ENCODE peak calls at places on chromosome 4, in eight cellular contexts. One of them, this sample, is unnamed.

GRCh38 chr4:16745009-16745408 is 153.4 kb downstream of the LDB2 start:
- DNase-seq in activated CD4-positive, alpha-beta T cell treated with anti-CD3 and anti-CD28 coated beads, Interleukin-2, amount 50 U/mL, for 4 hours: no peak
- DNase-seq in HS-5: peak; percentile 30
- DNase-seq in stimulated activated naive B cell treated with anti-CD40 and anti-IgM and Interleukin-4, amounts not matched to agents 10 μg/mL and 1 μg/mL and 100 μg/mL, for 72 hours: no peak
- DNase-seq in heart right ventricle: no peak
- DNase-seq in AG09319: peak; percentile 64
- DNase-seq in hypothalamus: no peak
- DNase-seq in A172: no peak
- DNase-seq in this sample: no peak

GRCh38 chr4:141074098-141074878 is 59.0 kb downstream of the RNF150 start:
- DNase-seq in activated CD4-positive, alpha-beta T cell treated with anti-CD3 and anti-CD28 coated beads, Interleukin-2, amount 50 U/mL, for 4 hours: no peak
- DNase-seq in HS-5: no peak
- DNase-seq in stimulated activated naive B cell treated with anti-CD40 and anti-IgM and Interleukin-4, amounts not matched to agents 10 μg/mL and 1 μg/mL and 100 μg/mL, for 72 hours: no peak
- DNase-seq in heart right ventricle: no peak
- DNase-seq in AG09319: peak; percentile 12
- DNase-seq in hypothalamus: no peak
- DNase-seq in A172: no peak
- DNase-seq in this sample: no peak

GRCh38 chr4:2266181-2266580 is 4.3 kb upstream of the MXD4 start:
- DNase-seq in activated CD4-positive, alpha-beta T cell treated with anti-CD3 and anti-CD28 coated beads, Interleukin-2, amount 50 U/mL, for 4 hours: no peak
- DNase-seq in HS-5: no peak
- DNase-seq in stimulated activated naive B cell treated with anti-CD40 and anti-IgM and Interleukin-4, amounts not matched to agents 10 μg/mL and 1 μg/mL and 100 μg/mL, for 72 hours: no peak
- DNase-seq in heart right ventricle: peak; percentile 80
- DNase-seq in AG09319: peak; percentile 32
- DNase-seq in hypothalamus: no peak
- DNase-seq in A172: no peak
- DNase-seq in this sample: no peak

GRCh38 chr4:165970703-165971420 is 97.8 kb downstream of the TLL1 start:
- DNase-seq in activated CD4-positive, alpha-beta T cell treated with anti-CD3 and anti-CD28 coated beads, Interleukin-2, amount 50 U/mL, for 4 hours: no peak
- DNase-seq in HS-5: no peak
- DNase-seq in stimulated activated naive B cell treated with anti-CD40 and anti-IgM and Interleukin-4, amounts not matched to agents 10 μg/mL and 1 μg/mL and 100 μg/mL, for 72 hours: no peak
- DNase-seq in heart right ventricle: no peak
- DNase-seq in AG09319: no peak
- DNase-seq in hypothalamus: no peak
- DNase-seq in A172: no peak
- DNase-seq in this sample: no peak

GRCh38 chr4:119041951-119042560 is 93.6 kb upstream of the MYOZ2 start:
- DNase-seq in activated CD4-positive, alpha-beta T cell treated with anti-CD3 and anti-CD28 coated beads, Interleukin-2, amount 50 U/mL, for 4 hours: peak; percentile 34
- DNase-seq in HS-5: peak; percentile 48
- DNase-seq in stimulated activated naive B cell treated with anti-CD40 and anti-IgM and Interleukin-4, amounts not matched to agents 10 μg/mL and 1 μg/mL and 100 μg/mL, for 72 hours: peak; percentile 24
- DNase-seq in heart right ventricle: no peak
- DNase-seq in AG09319: no peak
- DNase-seq in hypothalamus: peak; percentile 2
- DNase-seq in A172: peak; percentile 65
- DNase-seq in this sample: peak; percentile 31

GRCh38 chr4:176910646-176911045 is 117.9 kb upstream of the VEGFC start:
- DNase-seq in activated CD4-positive, alpha-beta T cell treated with anti-CD3 and anti-CD28 coated beads, Interleukin-2, amount 50 U/mL, for 4 hours: no peak
- DNase-seq in HS-5: no peak
- DNase-seq in stimulated activated naive B cell treated with anti-CD40 and anti-IgM and Interleukin-4, amounts not matched to agents 10 μg/mL and 1 μg/mL and 100 μg/mL, for 72 hours: no peak
- DNase-seq in heart right ventricle: no peak
- DNase-seq in AG09319: no peak
- DNase-seq in hypothalamus: no peak
- DNase-seq in A172: no peak
- DNase-seq in this sample: no peak

GRCh38 chr4:44186850-44187246 is 261.8 kb downstream of the KCTD8 start:
- DNase-seq in activated CD4-positive, alpha-beta T cell treated with anti-CD3 and anti-CD28 coated beads, Interleukin-2, amount 50 U/mL, for 4 hours: no peak
- DNase-seq in HS-5: no peak
- DNase-seq in stimulated activated naive B cell treated with anti-CD40 and anti-IgM and Interleukin-4, amounts not matched to agents 10 μg/mL and 1 μg/mL and 100 μg/mL, for 72 hours: no peak
- DNase-seq in heart right ventricle: no peak
- DNase-seq in AG09319: no peak
- DNase-seq in hypothalamus: no peak
- DNase-seq in A172: peak; percentile 29
- DNase-seq in this sample: no peak

GRCh38 chr4:139560396-139561084 is 4.5 kb upstream of the SETD7 start:
- DNase-seq in activated CD4-positive, alpha-beta T cell treated with anti-CD3 and anti-CD28 coated beads, Interleukin-2, amount 50 U/mL, for 4 hours: no peak
- DNase-seq in HS-5: no peak
- DNase-seq in stimulated activated naive B cell treated with anti-CD40 and anti-IgM and Interleukin-4, amounts not matched to agents 10 μg/mL and 1 μg/mL and 100 μg/mL, for 72 hours: no peak
- DNase-seq in heart right ventricle: no peak
- DNase-seq in AG09319: no peak
- DNase-seq in hypothalamus: no peak
- DNase-seq in A172: no peak
- DNase-seq in this sample: no peak

GRCh38 chr4:83320548-83320947 is 14.1 kb downstream of the HPSE start:
- DNase-seq in activated CD4-positive, alpha-beta T cell treated with anti-CD3 and anti-CD28 coated beads, Interleukin-2, amount 50 U/mL, for 4 hours: no peak
- DNase-seq in HS-5: peak; percentile 52
- DNase-seq in stimulated activated naive B cell treated with anti-CD40 and anti-IgM and Interleukin-4, amounts not matched to agents 10 μg/mL and 1 μg/mL and 100 μg/mL, for 72 hours: no peak
- DNase-seq in heart right ventricle: peak; percentile 45
- DNase-seq in AG09319: no peak
- DNase-seq in hypothalamus: no peak
- DNase-seq in A172: peak; percentile 33
- DNase-seq in this sample: peak; percentile 38

GRCh38 chr4:84878090-84878489 is 88.4 kb downstream of the WDFY3 start:
- DNase-seq in activated CD4-positive, alpha-beta T cell treated with anti-CD3 and anti-CD28 coated beads, Interleukin-2, amount 50 U/mL, for 4 hours: no peak
- DNase-seq in HS-5: peak; percentile 84
- DNase-seq in stimulated activated naive B cell treated with anti-CD40 and anti-IgM and Interleukin-4, amounts not matched to agents 10 μg/mL and 1 μg/mL and 100 μg/mL, for 72 hours: no peak
- DNase-seq in heart right ventricle: no peak
- DNase-seq in AG09319: peak; percentile 2
- DNase-seq in hypothalamus: no peak
- DNase-seq in A172: peak; percentile 69
- DNase-seq in this sample: peak; percentile 52

GRCh38 chr4:1290165-1290977 is 680 bp downstream of the MAEA start:
- DNase-seq in activated CD4-positive, alpha-beta T cell treated with anti-CD3 and anti-CD28 coated beads, Interleukin-2, amount 50 U/mL, for 4 hours: no peak
- DNase-seq in HS-5: no peak
- DNase-seq in stimulated activated naive B cell treated with anti-CD40 and anti-IgM and Interleukin-4, amounts not matched to agents 10 μg/mL and 1 μg/mL and 100 μg/mL, for 72 hours: no peak
- DNase-seq in heart right ventricle: no peak
- DNase-seq in AG09319: no peak
- DNase-seq in hypothalamus: no peak
- DNase-seq in A172: no peak
- DNase-seq in this sample: peak; percentile 8

GRCh38 chr4:122826596-122827257 is at the start of gene FGF2:
- DNase-seq in activated CD4-positive, alpha-beta T cell treated with anti-CD3 and anti-CD28 coated beads, Interleukin-2, amount 50 U/mL, for 4 hours: no peak
- DNase-seq in HS-5: no peak
- DNase-seq in stimulated activated naive B cell treated with anti-CD40 and anti-IgM and Interleukin-4, amounts not matched to agents 10 μg/mL and 1 μg/mL and 100 μg/mL, for 72 hours: no peak
- DNase-seq in heart right ventricle: peak; percentile 70
- DNase-seq in AG09319: peak; percentile 69
- DNase-seq in hypothalamus: peak; percentile 53
- DNase-seq in A172: peak; percentile 67
- DNase-seq in this sample: no peak

GRCh38 chr4:173735585-173735984 is 205.6 kb upstream of the HAND2 start:
- DNase-seq in activated CD4-positive, alpha-beta T cell treated with anti-CD3 and anti-CD28 coated beads, Interleukin-2, amount 50 U/mL, for 4 hours: no peak
- DNase-seq in HS-5: no peak
- DNase-seq in stimulated activated naive B cell treated with anti-CD40 and anti-IgM and Interleukin-4, amounts not matched to agents 10 μg/mL and 1 μg/mL and 100 μg/mL, for 72 hours: no peak
- DNase-seq in heart right ventricle: no peak
- DNase-seq in AG09319: no peak
- DNase-seq in hypothalamus: no peak
- DNase-seq in A172: no peak
- DNase-seq in this sample: no peak

GRCh38 chr4:129233691-129234090 is 137.7 kb downstream of the C4orf33 start:
- DNase-seq in activated CD4-positive, alpha-beta T cell treated with anti-CD3 and anti-CD28 coated beads, Interleukin-2, amount 50 U/mL, for 4 hours: no peak
- DNase-seq in HS-5: no peak
- DNase-seq in stimulated activated naive B cell treated with anti-CD40 and anti-IgM and Interleukin-4, amounts not matched to agents 10 μg/mL and 1 μg/mL and 100 μg/mL, for 72 hours: no peak
- DNase-seq in heart right ventricle: no peak
- DNase-seq in AG09319: no peak
- DNase-seq in hypothalamus: no peak
- DNase-seq in A172: no peak
- DNase-seq in this sample: no peak

GRCh38 chr4:81604683-81605082 is 133.0 kb upstream of the RASGEF1B start:
- DNase-seq in activated CD4-positive, alpha-beta T cell treated with anti-CD3 and anti-CD28 coated beads, Interleukin-2, amount 50 U/mL, for 4 hours: no peak
- DNase-seq in HS-5: no peak
- DNase-seq in stimulated activated naive B cell treated with anti-CD40 and anti-IgM and Interleukin-4, amounts not matched to agents 10 μg/mL and 1 μg/mL and 100 μg/mL, for 72 hours: no peak
- DNase-seq in heart right ventricle: no peak
- DNase-seq in AG09319: peak; percentile 20
- DNase-seq in hypothalamus: no peak
- DNase-seq in A172: no peak
- DNase-seq in this sample: no peak

GRCh38 chr4:4735136-4735754 is 124.2 kb upstream of the MSX1 start:
- DNase-seq in activated CD4-positive, alpha-beta T cell treated with anti-CD3 and anti-CD28 coated beads, Interleukin-2, amount 50 U/mL, for 4 hours: no peak
- DNase-seq in HS-5: no peak
- DNase-seq in stimulated activated naive B cell treated with anti-CD40 and anti-IgM and Interleukin-4, amounts not matched to agents 10 μg/mL and 1 μg/mL and 100 μg/mL, for 72 hours: no peak
- DNase-seq in heart right ventricle: no peak
- DNase-seq in AG09319: no peak
- DNase-seq in hypothalamus: no peak
- DNase-seq in A172: no peak
- DNase-seq in this sample: no peak

GRCh38 chr4:107619065-107619464 is 101.0 kb downstream of the PAPSS1 start:
- DNase-seq in activated CD4-positive, alpha-beta T cell treated with anti-CD3 and anti-CD28 coated beads, Interleukin-2, amount 50 U/mL, for 4 hours: no peak
- DNase-seq in HS-5: peak; percentile 32
- DNase-seq in stimulated activated naive B cell treated with anti-CD40 and anti-IgM and Interleukin-4, amounts not matched to agents 10 μg/mL and 1 μg/mL and 100 μg/mL, for 72 hours: no peak
- DNase-seq in heart right ventricle: no peak
- DNase-seq in AG09319: peak; percentile 80
- DNase-seq in hypothalamus: no peak
- DNase-seq in A172: peak; percentile 68
- DNase-seq in this sample: no peak

GRCh38 chr4:6204871-6205583 is 4.7 kb upstream of the JAKMIP1 start:
- DNase-seq in activated CD4-positive, alpha-beta T cell treated with anti-CD3 and anti-CD28 coated beads, Interleukin-2, amount 50 U/mL, for 4 hours: no peak
- DNase-seq in HS-5: no peak
- DNase-seq in stimulated activated naive B cell treated with anti-CD40 and anti-IgM and Interleukin-4, amounts not matched to agents 10 μg/mL and 1 μg/mL and 100 μg/mL, for 72 hours: no peak
- DNase-seq in heart right ventricle: no peak
- DNase-seq in AG09319: no peak
- DNase-seq in hypothalamus: no peak
- DNase-seq in A172: no peak
- DNase-seq in this sample: no peak

GRCh38 chr4:56026596-56026995 is 77.9 kb downstream of the CEP135 start:
- DNase-seq in activated CD4-positive, alpha-beta T cell treated with anti-CD3 and anti-CD28 coated beads, Interleukin-2, amount 50 U/mL, for 4 hours: no peak
- DNase-seq in HS-5: no peak
- DNase-seq in stimulated activated naive B cell treated with anti-CD40 and anti-IgM and Interleukin-4, amounts not matched to agents 10 μg/mL and 1 μg/mL and 100 μg/mL, for 72 hours: no peak
- DNase-seq in heart right ventricle: no peak
- DNase-seq in AG09319: no peak
- DNase-seq in hypothalamus: no peak
- DNase-seq in A172: peak; percentile 57
- DNase-seq in this sample: peak; percentile 63

GRCh38 chr4:108885211-108885610 is 122.4 kb upstream of the ETNPPL start:
- DNase-seq in activated CD4-positive, alpha-beta T cell treated with anti-CD3 and anti-CD28 coated beads, Interleukin-2, amount 50 U/mL, for 4 hours: no peak
- DNase-seq in HS-5: no peak
- DNase-seq in stimulated activated naive B cell treated with anti-CD40 and anti-IgM and Interleukin-4, amounts not matched to agents 10 μg/mL and 1 μg/mL and 100 μg/mL, for 72 hours: no peak
- DNase-seq in heart right ventricle: no peak
- DNase-seq in AG09319: no peak
- DNase-seq in hypothalamus: no peak
- DNase-seq in A172: peak; percentile 29
- DNase-seq in this sample: no peak

GRCh38 chr4:7514789-7515188 is 80.1 kb upstream of the PSAPL1 start:
- DNase-seq in activated CD4-positive, alpha-beta T cell treated with anti-CD3 and anti-CD28 coated beads, Interleukin-2, amount 50 U/mL, for 4 hours: no peak
- DNase-seq in HS-5: no peak
- DNase-seq in stimulated activated naive B cell treated with anti-CD40 and anti-IgM and Interleukin-4, amounts not matched to agents 10 μg/mL and 1 μg/mL and 100 μg/mL, for 72 hours: no peak
- DNase-seq in heart right ventricle: no peak
- DNase-seq in AG09319: no peak
- DNase-seq in hypothalamus: no peak
- DNase-seq in A172: no peak
- DNase-seq in this sample: no peak

GRCh38 chr4:126661194-126661593 is 971.6 kb upstream of the INTU start:
- DNase-seq in activated CD4-positive, alpha-beta T cell treated with anti-CD3 and anti-CD28 coated beads, Interleukin-2, amount 50 U/mL, for 4 hours: no peak
- DNase-seq in HS-5: no peak
- DNase-seq in stimulated activated naive B cell treated with anti-CD40 and anti-IgM and Interleukin-4, amounts not matched to agents 10 μg/mL and 1 μg/mL and 100 μg/mL, for 72 hours: no peak
- DNase-seq in heart right ventricle: no peak
- DNase-seq in AG09319: no peak
- DNase-seq in hypothalamus: no peak
- DNase-seq in A172: no peak
- DNase-seq in this sample: no peak

GRCh38 chr4:169791527-169792156 is 33.9 kb upstream of the HPF1 start:
- DNase-seq in activated CD4-positive, alpha-beta T cell treated with anti-CD3 and anti-CD28 coated beads, Interleukin-2, amount 50 U/mL, for 4 hours: no peak
- DNase-seq in HS-5: peak; percentile 59
- DNase-seq in stimulated activated naive B cell treated with anti-CD40 and anti-IgM and Interleukin-4, amounts not matched to agents 10 μg/mL and 1 μg/mL and 100 μg/mL, for 72 hours: peak; percentile 2
- DNase-seq in heart right ventricle: peak; percentile 22
- DNase-seq in AG09319: peak; percentile 16
- DNase-seq in hypothalamus: peak; percentile 19
- DNase-seq in A172: peak; percentile 74
- DNase-seq in this sample: peak; percentile 23

GRCh38 chr4:1021386-1022050 is 10.1 kb downstream of the FGFRL1 start:
- DNase-seq in activated CD4-positive, alpha-beta T cell treated with anti-CD3 and anti-CD28 coated beads, Interleukin-2, amount 50 U/mL, for 4 hours: no peak
- DNase-seq in HS-5: no peak
- DNase-seq in stimulated activated naive B cell treated with anti-CD40 and anti-IgM and Interleukin-4, amounts not matched to agents 10 μg/mL and 1 μg/mL and 100 μg/mL, for 72 hours: peak; percentile 87
- DNase-seq in heart right ventricle: no peak
- DNase-seq in AG09319: no peak
- DNase-seq in hypothalamus: no peak
- DNase-seq in A172: no peak
- DNase-seq in this sample: no peak

GRCh38 chr4:88609387-88609786 is 17.1 kb downstream of the HERC3 start:
- DNase-seq in activated CD4-positive, alpha-beta T cell treated with anti-CD3 and anti-CD28 coated beads, Interleukin-2, amount 50 U/mL, for 4 hours: no peak
- DNase-seq in HS-5: no peak
- DNase-seq in stimulated activated naive B cell treated with anti-CD40 and anti-IgM and Interleukin-4, amounts not matched to agents 10 μg/mL and 1 μg/mL and 100 μg/mL, for 72 hours: no peak
- DNase-seq in heart right ventricle: no peak
- DNase-seq in AG09319: no peak
- DNase-seq in hypothalamus: no peak
- DNase-seq in A172: no peak
- DNase-seq in this sample: no peak

GRCh38 chr4:164803702-164804101 is 49.8 kb downstream of the SMIM31 start:
- DNase-seq in activated CD4-positive, alpha-beta T cell treated with anti-CD3 and anti-CD28 coated beads, Interleukin-2, amount 50 U/mL, for 4 hours: no peak
- DNase-seq in HS-5: no peak
- DNase-seq in stimulated activated naive B cell treated with anti-CD40 and anti-IgM and Interleukin-4, amounts not matched to agents 10 μg/mL and 1 μg/mL and 100 μg/mL, for 72 hours: no peak
- DNase-seq in heart right ventricle: no peak
- DNase-seq in AG09319: no peak
- DNase-seq in hypothalamus: no peak
- DNase-seq in A172: no peak
- DNase-seq in this sample: no peak

GRCh38 chr4:121873604-121874003 is 3.3 kb upstream of the BBS7 start:
- DNase-seq in activated CD4-positive, alpha-beta T cell treated with anti-CD3 and anti-CD28 coated beads, Interleukin-2, amount 50 U/mL, for 4 hours: no peak
- DNase-seq in HS-5: no peak
- DNase-seq in stimulated activated naive B cell treated with anti-CD40 and anti-IgM and Interleukin-4, amounts not matched to agents 10 μg/mL and 1 μg/mL and 100 μg/mL, for 72 hours: no peak
- DNase-seq in heart right ventricle: no peak
- DNase-seq in AG09319: no peak
- DNase-seq in hypothalamus: no peak
- DNase-seq in A172: no peak
- DNase-seq in this sample: no peak